ENCODE peak calls at places on chromosomes 3 and 15, in five cellular contexts. X, D, L, G and U are unnamed samples.

GRCh38 chr15:98548172-98548971 is 100.0 kb upstream of the IGF1R start:
- DNase-seq in X (peak; percentile 62), D (no peak), L (peak; percentile 17), G (peak; percentile 44), U (peak; percentile 72)

GRCh38 chr3:125002834-125003368 is 52.9 kb downstream of the HEG1 start:
- DNase-seq in X (no peak), D (no peak), L (no peak), G (no peak), U (no peak)

GRCh38 chr3:184005981-184006507 is 11.6 kb downstream of the ABCC5 start:
- DNase-seq in X (peak; percentile 15), D (peak; percentile 39), L (peak; percentile 5), G (peak; percentile 90), U (peak; percentile 81)

GRCh38 chr3:174532776-174533175 is 326.4 kb upstream of the NAALADL2 start:
- DNase-seq in X (no peak), D (no peak), L (no peak), G (no peak), U (no peak)

GRCh38 chr3:36525115-36525711 is 144.9 kb downstream of the STAC start:
- DNase-seq in X (peak; percentile 67), D (no peak), L (no peak), G (no peak), U (no peak)

GRCh38 chr15:63212050-63212973 is 22.9 kb downstream of the RAB8B start:
- DNase-seq in X (peak; percentile 83), D (peak; percentile 50), L (no peak), G (no peak), U (no peak)

GRCh38 chr3:44682182-44682896 is 30.1 kb upstream of the ZNF502 start:
- DNase-seq in X (peak; percentile 27), D (no peak), L (no peak), G (no peak), U (no peak)

GRCh38 chr3:4739289-4740236 is 239.7 kb upstream of the BHLHE40 start:
- DNase-seq in X (no peak), D (no peak), L (no peak), G (no peak), U (no peak)

GRCh38 chr3:107904536-107905066 is 186.2 kb downstream of the CD47 start:
- DNase-seq in X (peak; percentile 28), D (no peak), L (no peak), G (no peak), U (no peak)

GRCh38 chr3:13192471-13193213 is 119.4 kb upstream of the IQSEC1 start:
- DNase-seq in X (no peak), D (no peak), L (no peak), G (no peak), U (no peak)

GRCh38 chr3:71724584-71725278 is 471 bp downstream of the EIF4E3 start:
- DNase-seq in X (no peak), D (peak; percentile 29), L (peak; percentile 31), G (peak; percentile 43), U (peak; percentile 44)

GRCh38 chr15:33994005-33994615 is 25.8 kb downstream of the CHRM5 start:
- DNase-seq in X (peak; percentile 57), D (no peak), L (no peak), G (no peak), U (no peak)

GRCh38 chr15:93231994-93232393 is 143.0 kb upstream of the RGMA start:
- DNase-seq in X (no peak), D (no peak), L (no peak), G (no peak), U (no peak)

GRCh38 chr15:60363024-60363674 is 34.6 kb downstream of the ANXA2 start:
- DNase-seq in X (no peak), D (no peak), L (no peak), G (no peak), U (no peak)

GRCh38 chr3:72492240-72492639 is 356.0 kb downstream of the SHQ1 start:
- DNase-seq in X (peak; percentile 89), D (no peak), L (no peak), G (no peak), U (peak; percentile 51)

GRCh38 chr15:94674251-94674650 is 442.9 kb downstream of the MCTP2 start:
- DNase-seq in X (no peak), D (no peak), L (no peak), G (no peak), U (no peak)
- H3K4me3 ChIP-seq in X (no peak overlapping the region), D (no peak overlapping the region), L (no peak overlapping the region), G (no peak overlapping the region), U (no peak overlapping the region)

GRCh38 chr15:85582076-85582718 is 201.8 kb downstream of the AKAP13 start:
- DNase-seq in X (peak; percentile 97), D (peak; percentile 41), L (peak; percentile 51), G (peak; percentile 37), U (no peak)

GRCh38 chr15:85579011-85579701 is 198.8 kb downstream of the AKAP13 start:
- DNase-seq in X (no peak), D (no peak), L (no peak), G (peak; percentile 77), U (no peak)

GRCh38 chr15:85580914-85581313 is 200.5 kb downstream of the AKAP13 start:
- DNase-seq in X (no peak), D (peak; percentile 21), L (peak; percentile 51), G (peak; percentile 83), U (no peak)

GRCh38 chr15:85581495-85581894 is 201.1 kb downstream of the AKAP13 start:
- DNase-seq in X (peak; percentile 68), D (peak; percentile 18), L (peak; percentile 53), G (peak; percentile 58), U (no peak)

DNA sequence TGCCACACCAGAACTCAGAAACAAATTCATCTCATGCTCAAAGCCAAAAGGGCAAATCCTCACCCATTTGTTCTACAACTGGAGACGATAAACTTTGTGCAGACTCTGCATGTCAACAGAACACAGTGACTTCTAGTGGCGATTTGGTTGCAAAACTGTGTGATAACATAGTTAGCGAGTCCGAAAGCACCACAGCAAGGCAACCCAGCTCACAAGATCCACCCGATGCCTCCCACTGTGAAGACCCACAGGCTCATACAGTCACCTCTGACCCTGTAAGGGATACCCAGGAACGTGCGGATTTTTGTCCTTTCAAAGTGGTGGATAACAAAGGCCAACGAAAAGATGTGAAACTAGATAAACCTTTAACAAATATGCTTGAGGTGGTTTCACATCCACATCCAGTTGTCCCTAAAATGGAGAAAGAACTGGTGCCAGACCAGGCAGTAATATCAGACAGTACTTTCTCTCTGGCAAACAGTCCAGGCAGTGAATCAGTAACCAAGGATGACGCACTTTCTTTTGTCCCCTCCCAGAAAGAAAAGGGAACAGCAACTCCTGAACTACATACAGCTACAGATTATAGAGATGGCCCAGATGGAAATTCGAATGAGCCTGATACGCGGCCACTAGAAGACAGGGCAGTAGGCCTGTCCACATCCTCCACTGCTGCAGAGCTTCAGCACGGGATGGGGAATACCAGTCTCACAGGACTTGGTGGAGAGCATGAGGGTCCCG is 199.7 kb downstream of the AKAP13 start:
- DNase-seq in X (peak; percentile 81), D (no peak), L (no peak), G (peak; percentile 60), U (no peak)
- H3K4me3 ChIP-seq in X (no peak overlapping the region), D (no peak overlapping the region), L (no peak overlapping the region), G (peak overlapping the region; percentile 56), U (no peak overlapping the region)

GRCh38 chr15:28107894-28108255 is 8.8 kb upstream of the OCA2 start:
- DNase-seq in X (no peak), D (no peak), L (no peak), G (no peak), U (no peak)
- H3K4me3 ChIP-seq in X (no peak overlapping the region), D (no peak overlapping the region), L (peak overlapping the region; percentile 53), G (peak overlapping the region; percentile 61), U (no peak overlapping the region)

DNA sequence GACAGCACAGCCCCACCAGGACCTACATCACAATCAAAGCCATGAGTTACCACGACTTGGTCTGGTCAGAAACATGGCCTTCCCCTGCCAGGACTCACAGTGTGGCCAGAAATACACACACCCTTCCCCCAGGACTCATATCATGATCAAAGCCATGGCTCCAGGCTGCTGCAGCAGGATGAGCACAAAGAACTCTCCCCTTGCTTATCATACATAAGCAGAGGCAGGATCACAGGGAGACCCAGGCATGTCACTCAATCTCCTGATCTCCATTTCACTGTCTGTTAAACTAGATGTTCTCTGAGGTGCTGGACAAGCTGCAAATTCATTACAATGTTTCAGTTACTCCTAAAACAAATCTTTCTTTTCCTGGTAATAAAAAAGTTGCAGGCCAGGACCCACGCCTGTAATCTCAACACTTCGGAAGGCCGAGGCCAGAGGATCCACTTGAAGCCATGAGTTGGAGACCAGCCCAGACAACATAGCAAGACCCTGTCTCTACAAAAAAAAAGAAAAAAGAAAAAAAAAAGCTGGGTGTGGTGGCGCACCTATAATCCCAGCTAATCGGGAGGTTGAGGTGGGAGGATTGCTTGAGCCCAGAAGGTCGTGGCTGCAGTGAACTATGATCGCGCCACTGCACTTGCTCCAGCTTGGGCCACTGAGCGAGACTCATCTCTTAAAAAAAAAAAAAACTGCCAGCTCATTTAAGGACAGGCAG is 1.2 kb downstream of the PFKFB4 start:
- DNase-seq in X (no peak), D (no peak), L (no peak), G (no peak), U (no peak)
- H3K4me3 ChIP-seq in X (no peak overlapping the region), D (peak overlapping the region; percentile 83), L (no peak overlapping the region), G (no peak overlapping the region), U (no peak overlapping the region)